ENCODE peak calls at places on chromosomes 11 and 22, in seven cellular contexts. C is sigmoid colon, X is HepG2, Q is breast epithelium, Z is heart left ventricle, B is uterus, H is thyroid gland. G is an unnamed sample.

GRCh38 chr11:93540337-93540736 is 2.9 kb downstream of the SMCO4 start:
- DNase-seq in C (no peak), Q (no peak), Z (no peak), X (no peak), H (no peak), B (no peak), G (no peak)

GRCh38 chr11:22558638-22559037 is 67.0 kb downstream of the FANCF start:
- DNase-seq in Z (no peak), X (no peak), C (no peak), H (no peak), B (no peak), Q (no peak), G (no peak)

GRCh38 chr11:65129649-65130441 is 4.5 kb downstream of the SYVN1 start:
- DNase-seq in Q (no peak), Z (no peak), X (no peak), B (no peak), H (no peak), C (peak; percentile 64), G (peak; percentile 66)

GRCh38 chr22:21701384-21701971 is 34.1 kb downstream of the YPEL1 start:
- DNase-seq in X (peak; percentile 77), Q (no peak), B (no peak), C (no peak), Z (no peak), H (no peak), G (no peak)

GRCh38 chr11:87583931-87584330 is 546.2 kb downstream of the TMEM135 start:
- DNase-seq in Q (no peak), X (no peak), B (no peak), C (no peak), H (no peak), Z (no peak), G (no peak)

GRCh38 chr22:42074153-42074750 is at the start of gene PHETA2:
- DNase-seq in B (peak; percentile 62), C (no peak), Q (peak; percentile 60), X (no peak), Z (peak; percentile 82), H (peak; percentile 45), G (peak; percentile 76)

GRCh38 chr11:46321757-46322156 is 25.5 kb upstream of the DGKZ start:
- DNase-seq in B (no peak), C (no peak), H (no peak), Z (no peak), X (no peak), Q (no peak), G (no peak)

GRCh38 chr11:11243790-11244469 is 109.1 kb downstream of the CSNK2A3 start:
- DNase-seq in C (no peak), Z (peak; percentile 63), H (no peak), B (peak; percentile 66), Q (no peak), X (no peak), G (peak; percentile 52)

GRCh38 chr11:35059040-35059439 is 79.9 kb upstream of the CD44 start:
- DNase-seq in C (no peak), X (no peak), H (no peak), B (no peak), Z (no peak), Q (no peak), G (no peak)

GRCh38 chr11:67367014-67367835 is 6.2 kb downstream of the CLCF1 start:
- DNase-seq in Z (no peak), H (peak; percentile 44), B (peak; percentile 83), C (no peak), X (no peak), Q (no peak), G (no peak)

GRCh38 chr11:396511-396947 is 2.5 kb downstream of the PKP3 start:
- DNase-seq in Z (no peak), Q (no peak), C (no peak), B (no peak), H (no peak), X (peak; percentile 60), G (peak; percentile 39)

GRCh38 chr11:47348859-47349258 is 3.6 kb downstream of the MYBPC3 start:
- DNase-seq in C (no peak), Q (no peak), X (peak; percentile 53), B (no peak), Z (no peak), H (no peak), G (no peak)

GRCh38 chr22:42820075-42820763 is 36.9 kb downstream of the ARFGAP3 start:
- DNase-seq in Q (peak; percentile 27), H (peak; percentile 30), B (no peak), X (no peak), C (no peak), Z (no peak), G (no peak)

GRCh38 chr11:70029831-70030811 is 48.0 kb upstream of the ANO1 start:
- DNase-seq in X (no peak), B (no peak), H (no peak), Q (no peak), Z (no peak), C (no peak), G (no peak)

GRCh38 chr11:128582496-128583366 is 4.6 kb downstream of the ETS1 start:
- DNase-seq in Z (no peak), Q (no peak), X (no peak), H (peak; percentile 15), B (peak; percentile 38), C (peak; percentile 59), G (no peak)

GRCh38 chr11:120391854-120392253 is 55.6 kb downstream of the ARHGEF12 start:
- DNase-seq in X (peak; percentile 31), B (no peak), Z (no peak), H (no peak), Q (no peak), C (no peak), G (no peak)

DNA sequence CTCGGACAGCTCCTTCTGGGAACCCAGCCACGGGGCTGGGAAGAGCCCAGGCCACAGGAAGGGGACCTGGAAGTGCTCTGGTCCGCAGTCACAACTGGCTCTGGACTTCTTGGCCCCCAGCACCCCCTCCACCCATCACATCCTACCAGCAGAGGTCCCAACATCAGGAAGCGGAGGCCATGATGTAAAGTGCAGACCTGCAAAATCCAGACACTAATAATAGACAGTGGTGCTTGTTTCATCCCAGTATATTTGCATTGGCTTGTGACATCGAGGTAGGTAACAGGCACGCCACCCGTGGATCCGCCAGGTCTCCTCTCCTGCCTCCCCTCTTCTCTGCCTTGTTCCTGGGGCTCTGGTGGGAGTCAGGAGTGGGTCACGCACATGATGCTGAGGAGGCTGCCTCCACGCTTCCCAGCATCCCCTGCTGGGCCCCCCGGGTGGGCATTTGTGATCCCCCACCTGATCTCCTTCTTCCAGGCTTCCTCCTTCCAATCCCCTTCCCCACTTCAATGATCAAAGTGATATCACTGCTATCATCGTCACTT is 1454.0 kb downstream of the BRD1 start:
- DNase-seq in X (no peak), C (peak; percentile 40), Z (no peak), Q (no peak), H (no peak), B (no peak), G (peak; percentile 24)
- H3K4me1 ChIP-seq in X (peaks cover 21% of the 10 kb centered on the region), C (peaks cover 11% of the 10 kb centered on the region), Z (no peaks in the 10 kb centered on the region), Q (no peaks in the 10 kb centered on the region), H (no peaks in the 10 kb centered on the region), B (no peaks in the 10 kb centered on the region), G (no peaks in the 10 kb centered on the region)

DNA sequence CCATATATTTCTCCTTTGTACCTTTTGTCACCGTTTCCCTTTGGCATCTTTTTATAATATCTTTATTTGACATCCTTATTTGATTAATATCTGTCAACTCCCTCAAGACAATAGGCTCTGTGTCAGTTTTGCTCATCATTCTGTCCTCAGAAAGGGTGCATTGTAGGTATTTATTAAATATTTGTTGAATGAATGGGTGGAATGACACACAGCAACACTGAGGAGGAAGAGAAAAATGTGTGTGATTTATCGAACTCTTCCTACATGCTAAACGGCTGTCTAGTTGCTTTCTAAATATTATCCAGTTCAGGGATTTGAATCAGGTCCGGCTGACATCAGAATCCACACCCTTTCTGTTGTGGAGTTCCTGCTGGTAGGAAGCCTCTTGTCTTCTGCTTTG is 98.2 kb downstream of the NAV2 start:
- DNase-seq in X (no peak), C (no peak), B (no peak), Q (no peak), H (no peak), Z (no peak), G (no peak)
- TF ChIP-seq POLR2A in X (no peak), C (no peak), B (no peak), Q (no peak), H (no peak), Z (no peak), G (no peak)

DNA sequence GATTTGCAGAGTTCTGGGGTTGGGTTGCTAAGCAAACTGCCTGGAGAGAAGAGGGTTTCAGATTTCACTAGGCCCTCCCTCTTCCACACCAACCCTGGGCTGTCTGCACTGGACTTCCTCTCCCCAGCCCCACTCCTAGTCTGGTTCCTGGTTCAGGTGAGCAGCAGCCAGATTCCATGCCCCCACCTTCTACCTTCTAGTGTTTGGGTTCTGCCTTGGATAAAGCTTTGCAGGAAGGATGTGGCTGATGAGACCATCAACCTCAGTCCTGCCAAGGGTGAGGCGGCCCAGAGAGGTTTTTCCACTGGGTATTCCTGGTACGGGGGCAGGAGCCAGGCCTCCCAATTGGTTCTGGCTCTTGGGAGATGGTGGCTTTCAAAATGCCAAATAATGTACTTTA is 68.3 kb downstream of the BCR start:
- DNase-seq in X (peak; percentile 53), Q (no peak), H (peak; percentile 71), C (no peak), Z (no peak), B (no peak), G (no peak)
- H3K4me1 ChIP-seq in X (peaks cover 85% of the 10 kb centered on the region), Q (no peaks in the 10 kb centered on the region), H (peaks cover 44% of the 10 kb centered on the region), C (peaks cover 25% of the 10 kb centered on the region), Z (peaks cover 18% of the 10 kb centered on the region), B (no peaks in the 10 kb centered on the region), G (peaks cover 11% of the 10 kb centered on the region)

DNA sequence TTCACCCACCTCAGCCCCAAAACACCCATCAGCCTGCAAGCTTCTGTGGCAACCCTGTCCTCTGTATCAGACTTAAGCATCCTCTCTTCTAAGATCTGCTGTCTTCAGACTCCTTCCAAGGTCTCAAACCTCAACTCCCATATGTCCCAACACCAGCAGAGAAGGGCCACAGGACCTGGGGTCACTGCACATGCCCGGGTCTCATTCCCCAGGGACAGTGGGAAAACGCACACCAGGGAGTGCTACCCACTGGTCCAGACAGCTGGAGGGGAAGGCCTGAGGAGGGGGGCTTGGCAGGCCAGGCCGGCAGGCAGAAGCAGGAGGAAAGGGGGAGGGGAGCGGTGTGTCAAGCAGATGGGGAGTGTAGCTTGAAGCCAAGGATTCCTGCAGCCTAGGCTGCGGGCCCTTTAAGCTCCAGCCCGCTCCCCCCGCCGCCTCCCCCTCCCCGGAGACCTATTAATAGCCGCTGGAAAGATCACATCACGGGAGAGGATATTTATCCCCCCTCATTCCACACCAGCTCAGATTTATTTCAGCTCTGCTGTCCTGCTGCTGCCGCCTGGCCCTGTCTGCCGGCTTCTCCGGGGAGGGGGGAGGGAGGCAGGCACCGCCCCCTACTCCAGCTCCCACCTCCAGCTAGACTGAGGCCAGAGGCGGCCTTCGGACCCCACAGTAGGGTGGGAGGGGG is 16.7 kb downstream of the BCL9L start:
- DNase-seq in Z (peak; percentile 86), Q (peak; percentile 77), X (no peak), C (peak; percentile 97), B (peak; percentile 93), H (peak; percentile 83), G (no peak)
- TF ChIP-seq POLR2A in Z (peak; percentile 84), Q (no peak), X (no peak), C (peak; percentile 83), B (peak; percentile 47), H (no peak), G (no peak)